ENCODE peak calls at places on chromosomes 7 and 10, in eight cellular contexts. P is brain microvascular endothelial cell, I is epithelial cell of esophagus, B is H9, G is D721Med, M is cardiac fibroblast, N is left ventricle myocardium inferior, T is esophagus muscularis mucosa. Z is an unnamed sample.

GRCh38 chr7:45703911-45704682 is 129.9 kb downstream of the ADCY1 start:
- DNase-seq in P (no peak), M (no peak), G (no peak), B (peak), I (no peak), T (no peak), N (no peak), Z (no peak)

GRCh38 chr7:81206217-81206616 is 287.4 kb upstream of the SEMA3C start:
- DNase-seq in T (no peak), M (no peak), P (no peak), B (no peak), I (no peak), N (no peak), G (no peak), Z (no peak)

GRCh38 chr10:114856544-114857287 is 35.1 kb downstream of the FHIP2A start:
- DNase-seq in B (no peak), I (peak), M (peak), N (no peak), T (no peak), G (no peak), P (peak), Z (no peak)

GRCh38 chr10:130956251-130956650 is 355.3 kb downstream of the TCERG1L start:
- DNase-seq in G (no peak), T (no peak), P (no peak), M (no peak), N (no peak), B (no peak), I (no peak), Z (no peak)

GRCh38 chr10:94123253-94123995 is 129.7 kb downstream of the PLCE1 start:
- DNase-seq in P (peak), G (no peak), N (no peak), I (peak), T (no peak), M (peak), B (no peak), Z (no peak)

GRCh38 chr7:39022796-39023195 is 45.1 kb downstream of the POU6F2 start:
- DNase-seq in N (no peak), P (no peak), T (no peak), G (no peak), I (no peak), M (no peak), B (no peak), Z (no peak)

GRCh38 chr10:119199231-119199992 is 8.0 kb upstream of the GRK5 start:
- DNase-seq in B (peak), N (peak), G (peak), I (peak), T (no peak), M (peak), P (peak), Z (no peak)

GRCh38 chr7:81173766-81174281 is 255.0 kb upstream of the SEMA3C start:
- DNase-seq in P (peak), G (no peak), T (no peak), M (peak), B (no peak), I (peak), N (no peak), Z (no peak)

GRCh38 chr7:129468547-129468946 is 33.8 kb upstream of the SMKR1 start:
- DNase-seq in M (no peak), I (no peak), G (no peak), P (no peak), B (no peak), T (no peak), N (no peak), Z (no peak)

GRCh38 chr7:148835854-148836253 is 48.2 kb downstream of the EZH2 start:
- DNase-seq in M (peak), P (no peak), B (no peak), G (no peak), I (no peak), N (no peak), T (no peak), Z (no peak)

GRCh38 chr10:47311900-47312662 is 10.2 kb upstream of the GDF2 start:
- DNase-seq in P (peak), G (peak), N (peak), B (peak), M (peak), I (peak), T (peak), Z (peak)

GRCh38 chr10:102537367-102537766 is 33.6 kb downstream of the SUFU start:
- DNase-seq in I (no peak), B (no peak), P (no peak), G (no peak), N (no peak), M (no peak), T (no peak), Z (no peak)

GRCh38 chr10:130871406-130871805 is 440.1 kb downstream of the TCERG1L start:
- DNase-seq in B (no peak), T (no peak), I (no peak), G (no peak), P (no peak), N (no peak), M (no peak), Z (no peak)

GRCh38 chr7:142445019-142445686 is 187.3 kb upstream of the PRSS58 start:
- DNase-seq in P (no peak), B (peak), T (no peak), I (peak), M (no peak), N (no peak), G (peak), Z (no peak)

GRCh38 chr7:102938679-102939078 is 25.9 kb downstream of the LRRC17 start:
- DNase-seq in B (no peak), P (no peak), N (no peak), M (no peak), I (no peak), T (no peak), G (no peak), Z (no peak)

GRCh38 chr7:154857240-154857639 is 145.7 kb downstream of the PAXIP1 start:
- DNase-seq in P (no peak), N (no peak), T (no peak), M (no peak), B (no peak), G (no peak), I (no peak), Z (no peak)

GRCh38 chr7:55964802-55965470 is 551 bp downstream of the NIPSNAP2 start:
- DNase-seq in G (no peak), M (peak), T (peak), P (peak), I (peak), N (peak), B (peak), Z (peak)

GRCh38 chr10:69831231-69831855 is 29.6 kb downstream of the COL13A1 start:
- DNase-seq in M (peak), G (no peak), P (peak), T (no peak), B (no peak), N (no peak), I (no peak), Z (no peak)

GRCh38 chr10:34816067-34817002 is 1.2 kb upstream of the PARD3 start:
- DNase-seq in T (no peak), P (no peak), M (peak), I (peak), N (no peak), G (no peak), B (peak), Z (no peak)

GRCh38 chr10:101569465-101569837 is 18.6 kb downstream of the POLL start:
- DNase-seq in P (no peak), T (no peak), N (no peak), G (no peak), M (no peak), I (no peak), B (no peak), Z (peak)

GRCh38 chr10:91924212-91925021 is 847 bp downstream of the BTAF1 start:
- DNase-seq in N (no peak), I (peak), T (no peak), G (no peak), B (no peak), M (peak), P (no peak), Z (no peak)

GRCh38 chr7:139359366-139360209 is at the start of gene LUC7L2:
- DNase-seq in P (peak), G (peak), N (peak), B (peak), T (peak), M (peak), I (peak), Z (peak)
- TF ChIP-seq CTCF in P (no peak), G (peak), N (no peak), B (no peak), T (no peak), M (no peak), I (no peak), Z (no peak)

GRCh38 chr7:83415840-83416239 is 233.1 kb downstream of the SEMA3E start:
- DNase-seq in I (peak), G (no peak), N (no peak), T (no peak), M (no peak), B (no peak), P (no peak), Z (no peak)
- TF ChIP-seq CTCF in I (no peak), G (no peak), N (no peak), T (no peak), M (no peak), B (no peak), P (no peak), Z (no peak)

GRCh38 chr7:121449304-121449703 is 53.2 kb upstream of the FAM3C start:
- DNase-seq in N (no peak), P (no peak), T (no peak), M (no peak), G (no peak), B (no peak), I (peak), Z (no peak)
- TF ChIP-seq CTCF in N (no peak), P (peak), T (no peak), M (no peak), G (peak), B (no peak), I (peak), Z (no peak)

GRCh38 chr10:77890097-77890496 is 36.5 kb downstream of the DLG5 start:
- DNase-seq in T (no peak), B (peak), M (no peak), I (no peak), N (no peak), P (no peak), G (no peak), Z (no peak)
- TF ChIP-seq CTCF in T (no peak), B (peak), M (no peak), I (peak), N (no peak), P (peak), G (peak), Z (no peak)

DNA sequence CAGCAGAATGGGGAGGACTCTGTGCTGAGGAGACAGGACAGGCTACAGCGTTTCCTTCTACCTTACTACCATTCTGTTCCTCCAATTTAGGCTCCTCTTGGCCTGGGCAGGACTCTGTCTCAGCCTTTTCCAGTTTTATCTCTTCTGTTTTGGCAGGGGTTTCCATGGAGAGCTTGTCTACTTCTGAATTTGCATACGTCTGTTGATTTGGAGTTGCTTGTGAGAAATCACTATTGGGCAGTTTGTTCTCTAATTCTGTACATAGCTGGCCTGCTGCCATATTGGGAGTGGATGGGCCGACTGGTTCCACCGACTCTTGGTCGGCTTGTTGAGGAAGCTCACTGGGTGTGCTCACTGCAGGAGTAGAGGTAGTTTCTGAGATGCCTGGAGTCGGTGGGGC is 136.8 kb downstream of the GALNT11 start:
- DNase-seq in M (no peak), B (no peak), G (no peak), T (no peak), I (peak), N (no peak), P (no peak), Z (no peak)
- TF ChIP-seq CTCF in M (no peak), B (no peak), G (no peak), T (no peak), I (no peak), N (no peak), P (no peak), Z (no peak)

GRCh38 chr7:50658696-50659095 is 93.5 kb upstream of the DDC start:
- DNase-seq in G (no peak), P (no peak), B (no peak), I (no peak), M (no peak), T (no peak), N (no peak), Z (no peak)

GRCh38 chr7:50657912-50658311 is 92.7 kb upstream of the DDC start:
- DNase-seq in B (no peak), P (no peak), I (no peak), T (no peak), M (no peak), G (no peak), N (no peak), Z (no peak)

GRCh38 chr7:50655490-50655889 is 90.3 kb upstream of the DDC start:
- DNase-seq in P (no peak), T (no peak), I (no peak), M (no peak), G (no peak), N (no peak), B (no peak), Z (no peak)

GRCh38 chr7:50656141-50656895 is 91.1 kb upstream of the DDC start:
- DNase-seq in B (no peak), T (no peak), P (no peak), I (no peak), G (no peak), N (no peak), M (peak), Z (no peak)

GRCh38 chr7:50657341-50657873 is 92.2 kb upstream of the DDC start:
- DNase-seq in G (no peak), M (peak), B (no peak), P (peak), I (no peak), T (no peak), N (peak), Z (peak)
- TF ChIP-seq CTCF in G (no peak), M (peak), B (no peak), P (no peak), I (no peak), T (no peak), N (peak), Z (no peak)

GRCh38 chr10:71339796-71340589 is 20.9 kb downstream of the SLC29A3 start:
- DNase-seq in B (no peak), N (no peak), T (no peak), P (no peak), I (peak), M (no peak), G (no peak), Z (no peak)
- TF ChIP-seq CTCF in B (no peak), N (no peak), T (no peak), P (no peak), I (no peak), M (no peak), G (no peak), Z (no peak)

GRCh38 chr10:89245802-89246201 is 5.8 kb downstream of the LIPA start:
- DNase-seq in M (no peak), I (no peak), G (no peak), P (no peak), B (no peak), N (no peak), T (no peak), Z (no peak)
- TF ChIP-seq CTCF in M (no peak), I (no peak), G (no peak), P (no peak), B (no peak), N (no peak), T (no peak), Z (no peak)

GRCh38 chr10:132407243-132407746 is 10.3 kb downstream of the PWWP2B start:
- DNase-seq in I (no peak), P (no peak), T (no peak), B (no peak), M (no peak), G (no peak), N (peak), Z (peak)
- TF ChIP-seq CTCF in I (no peak), P (no peak), T (no peak), B (no peak), M (no peak), G (no peak), N (no peak), Z (no peak)

GRCh38 chr10:123044391-123044790 is 35.6 kb downstream of the ACADSB start:
- DNase-seq in P (no peak), B (no peak), T (no peak), G (no peak), N (no peak), I (peak), M (peak), Z (no peak)
- TF ChIP-seq CTCF in P (no peak), B (peak), T (no peak), G (peak), N (no peak), I (no peak), M (no peak), Z (no peak)

Z was measured in kidney.